ENCODE peak calls at places on chromosomes 5 and 9, in six cellular contexts. M is NCI-H1417, O is nucleus accumbens, L is tibial nerve, I is lung microvascular endothelial cell, Y is progenitor cell of endocrine pancreas. U is an unnamed sample.

GRCh38 chr9:137127301-137128157 is 11.4 kb upstream of the GRIN1 start:
- DNase-seq in Y (no peak), M (no peak), O (no peak), L (no peak), I (peak), U (no peak)

GRCh38 chr9:119802621-119803020 is 433.4 kb upstream of the BRINP1 start:
- DNase-seq in I (no peak), Y (no peak), M (no peak), O (peak), L (no peak), U (peak)

GRCh38 chr5:168477060-168477459 is 9.2 kb upstream of the RARS1 start:
- DNase-seq in M (no peak), I (no peak), Y (no peak), L (no peak), O (no peak), U (no peak)

GRCh38 chr9:129309906-129310305 is 131.8 kb upstream of the IER5L start:
- DNase-seq in Y (no peak), M (no peak), I (no peak), O (no peak), L (no peak), U (no peak)

GRCh38 chr9:95057121-95057520 is 260.4 kb downstream of the FANCC start:
- DNase-seq in M (no peak), L (no peak), O (no peak), Y (no peak), I (no peak), U (no peak)

GRCh38 chr9:135301271-135302263 is 178.0 kb upstream of the PPP1R26 start:
- DNase-seq in O (no peak), L (no peak), I (no peak), M (no peak), Y (no peak), U (no peak)

GRCh38 chr9:135450956-135451355 is 28.6 kb upstream of the PPP1R26 start:
- DNase-seq in M (no peak), O (no peak), I (no peak), L (no peak), Y (no peak), U (no peak)

GRCh38 chr5:149268928-149269557 is 2.6 kb upstream of the AFAP1L1 start:
- DNase-seq in M (peak), O (no peak), Y (no peak), I (peak), L (no peak), U (no peak)

GRCh38 chr9:976258-976804 is at the start of gene DMRT3:
- DNase-seq in Y (peak), M (peak), I (no peak), O (no peak), L (no peak), U (no peak)

GRCh38 chr5:63401434-63402046 is 560.7 kb downstream of the HTR1A start:
- DNase-seq in Y (peak), M (peak), O (peak), I (peak), L (peak), U (peak)

GRCh38 chr5:150503977-150504620 is 3.8 kb upstream of the NDST1 start:
- DNase-seq in O (peak), M (no peak), I (peak), Y (no peak), L (no peak), U (peak)

GRCh38 chr5:143898381-143898780 is 86.4 kb downstream of the HMHB1 start:
- DNase-seq in Y (no peak), O (no peak), L (no peak), M (no peak), I (no peak), U (no peak)

GRCh38 chr5:43691893-43692292 is 88.9 kb downstream of the NNT start:
- DNase-seq in O (no peak), Y (no peak), L (no peak), M (no peak), I (no peak), U (no peak)

GRCh38 chr5:147628054-147628895 is 118.4 kb upstream of the DPYSL3 start:
- DNase-seq in L (peak), Y (peak), O (peak), M (peak), I (peak), U (no peak)

GRCh38 chr5:171676286-171676944 is 109.2 kb upstream of the SMIM23 start:
- DNase-seq in I (no peak), O (no peak), L (no peak), M (no peak), Y (no peak), U (no peak)

GRCh38 chr5:165328856-165329255 is 1823.4 kb downstream of the MAT2B start:
- DNase-seq in Y (no peak), O (no peak), L (no peak), M (no peak), I (no peak), U (no peak)

GRCh38 chr5:151196556-151197290 is 27.2 kb downstream of the CCDC69 start:
- DNase-seq in L (no peak), I (no peak), Y (no peak), O (no peak), M (no peak), U (no peak)

GRCh38 chr5:173764321-173765029 is 123.7 kb upstream of the CPEB4 start:
- DNase-seq in O (no peak), Y (no peak), I (peak), M (no peak), L (peak), U (peak)

GRCh38 chr5:94908889-94909480 is 290.5 kb downstream of the SLF1 start:
- DNase-seq in M (peak), I (peak), L (no peak), O (no peak), Y (no peak), U (no peak)

GRCh38 chr5:120535900-120536299 is 71.8 kb downstream of the PRR16 start:
- DNase-seq in L (no peak), Y (no peak), M (no peak), O (no peak), I (no peak), U (no peak)

GRCh38 chr9:84953797-84954695 is 284.5 kb downstream of the NTRK2 start:
- DNase-seq in O (peak), L (peak), I (peak), M (peak), Y (peak), U (peak)

GRCh38 chr5:32814141-32814540 is 103.0 kb downstream of the NPR3 start:
- DNase-seq in M (no peak), I (no peak), L (no peak), O (no peak), Y (no peak), U (no peak)

GRCh38 chr9:130199605-130200004 is 27.4 kb downstream of the NCS1 start:
- DNase-seq in M (peak), I (peak), O (no peak), Y (no peak), L (no peak), U (no peak)

GRCh38 chr9:133862585-133863041 is 124.5 kb upstream of the SARDH start:
- DNase-seq in I (no peak), M (no peak), O (peak), L (peak), Y (no peak), U (peak)

GRCh38 chr9:32725066-32725860 is 58.1 kb upstream of the TMEM215 start:
- DNase-seq in M (no peak), Y (no peak), O (no peak), I (no peak), L (no peak), U (no peak)

GRCh38 chr5:72166070-72166979 is 59.0 kb downstream of the MAP1B start:
- DNase-seq in Y (no peak), O (peak), L (no peak), I (peak), M (peak), U (no peak)

GRCh38 chr9:111074395-111074794 is 36.1 kb upstream of the LPAR1 start:
- DNase-seq in I (no peak), Y (no peak), O (no peak), M (no peak), L (no peak), U (no peak)

U was measured in psoas muscle.